ENCODE peak calls at places on chromosomes 6 and 20, in four cellular contexts. M, P, Y and Z are unnamed samples.

GRCh38 chr6:37559501-37559900 is 59.8 kb upstream of the CCDC167 start:
- DNase-seq in P (no peak), M (no peak), Y (no peak), Z (no peak)

GRCh38 chr6:93453956-93454355 is 34.6 kb upstream of the EPHA7 start:
- DNase-seq in M (no peak), Y (peak), P (no peak), Z (peak)

GRCh38 chr20:3115190-3116107 is 30.9 kb upstream of the AVP start:
- DNase-seq in M (peak), Y (peak), P (no peak), Z (peak)

GRCh38 chr6:5213851-5214507 is 46.8 kb downstream of the LYRM4 start:
- DNase-seq in M (no peak), Y (no peak), P (no peak), Z (no peak)

GRCh38 chr6:50815436-50816114 is 3.1 kb upstream of the TFAP2B start:
- DNase-seq in M (peak), P (no peak), Y (no peak), Z (no peak)

GRCh38 chr20:12535316-12535715 is 473.5 kb upstream of the SPTLC3 start:
- DNase-seq in M (no peak), P (no peak), Y (no peak), Z (no peak)

GRCh38 chr6:138030872-138031271 is 76.3 kb downstream of the PERP start:
- DNase-seq in Y (no peak), P (no peak), M (no peak), Z (no peak)

GRCh38 chr6:160261991-160262718 is 3.5 kb upstream of the SLC22A2 start:
- DNase-seq in M (peak), P (no peak), Y (no peak), Z (no peak)

GRCh38 chr20:3749689-3750639 is 17.5 kb downstream of the HSPA12B start:
- DNase-seq in P (no peak), Y (no peak), M (peak), Z (peak)

GRCh38 chr6:31118178-31118577 is 2.1 kb downstream of the CDSN start:
- DNase-seq in Y (no peak), M (no peak), P (no peak), Z (no peak)

GRCh38 chr20:4472906-4473305 is 248.8 kb upstream of the PRND start:
- DNase-seq in M (no peak), Y (no peak), P (no peak), Z (no peak)

GRCh38 chr6:15153191-15153590 is 92.7 kb upstream of the JARID2 start:
- DNase-seq in Y (no peak), M (no peak), P (no peak), Z (no peak)

GRCh38 chr20:878511-879307 is 37.4 kb downstream of the ANGPT4 start:
- DNase-seq in Y (no peak), M (peak), P (no peak), Z (peak)

GRCh38 chr20:3721912-3722311 is 9.5 kb upstream of the SIGLEC1 start:
- DNase-seq in P (no peak), M (no peak), Y (no peak), Z (no peak)

GRCh38 chr6:167826230-167827061 is at the start of gene AFDN:
- DNase-seq in M (peak), P (no peak), Y (no peak), Z (peak)

GRCh38 chr20:3670511-3670910 is 7.3 kb upstream of the GFRA4 start:
- DNase-seq in Y (no peak), P (no peak), M (no peak), Z (no peak)

GRCh38 chr6:18101271-18101670 is 21.2 kb downstream of the NHLRC1 start:
- DNase-seq in Y (no peak), M (no peak), P (no peak), Z (no peak)

GRCh38 chr6:76810286-76810685 is 653.0 kb downstream of the HTR1B start:
- DNase-seq in P (no peak), M (no peak), Y (no peak), Z (no peak)

GRCh38 chr6:422423-423061 is 31.0 kb downstream of the IRF4 start:
- DNase-seq in P (peak), Y (no peak), M (no peak), Z (peak)

GRCh38 chr6:74289881-74290280 is 593.9 kb downstream of the CD109 start:
- DNase-seq in M (no peak), P (no peak), Y (no peak), Z (no peak)

GRCh38 chr6:123802697-123803455 is 789 bp upstream of the NKAIN2 start:
- DNase-seq in M (peak), Y (no peak), P (peak), Z (peak)

GRCh38 chr6:22353036-22353560 is 56.3 kb upstream of the PRL start:
- DNase-seq in P (no peak), Y (no peak), M (no peak), Z (no peak)

GRCh38 chr6:37142047-37142614 is 27.8 kb upstream of the PIM1 start:
- DNase-seq in M (no peak), Y (no peak), P (no peak), Z (no peak)

GRCh38 chr6:15511248-15512125 is 151.3 kb downstream of the DTNBP1 start:
- DNase-seq in Y (no peak), P (no peak), M (no peak), Z (no peak)

GRCh38 chr20:50621068-50621467 is 70.3 kb downstream of the RIPOR3 start:
- DNase-seq in Y (no peak), P (no peak), M (no peak), Z (no peak)

GRCh38 chr6:159469449-159469848 is 223.6 kb downstream of the SOD2 start:
- DNase-seq in Y (no peak), M (no peak), P (no peak), Z (no peak)

GRCh38 chr6:64691069-64691468 is 1016.0 kb downstream of the EYS start:
- DNase-seq in M (no peak), Y (no peak), P (no peak), Z (no peak)

GRCh38 chr6:3471286-3471685 is 14.4 kb upstream of the SLC22A23 start:
- DNase-seq in M (no peak), Y (no peak), P (no peak), Z (no peak)

GRCh38 chr20:16243470-16243869 is 329.8 kb downstream of the KIF16B start:
- DNase-seq in Y (no peak), P (no peak), M (no peak), Z (no peak)

GRCh38 chr6:113997106-113997505 is 26.2 kb upstream of the HDAC2 start:
- DNase-seq in M (no peak), P (no peak), Y (no peak), Z (no peak)

GRCh38 chr6:43053545-43054205 is at the start of gene CUL7:
- DNase-seq in P (peak), M (peak), Y (peak), Z (peak)

GRCh38 chr6:43055966-43056365 is 2.3 kb upstream of the CUL7 start:
- DNase-seq in P (no peak), Y (no peak), M (no peak), Z (no peak)

GRCh38 chr6:43052842-43053544 is 658 bp downstream of the CUL7 start:
- DNase-seq in Y (no peak), P (no peak), M (peak), Z (peak)

GRCh38 chr6:43052225-43052841 is 1.3 kb downstream of the CUL7 start:
- DNase-seq in P (no peak), Y (no peak), M (no peak), Z (no peak)

DNA sequence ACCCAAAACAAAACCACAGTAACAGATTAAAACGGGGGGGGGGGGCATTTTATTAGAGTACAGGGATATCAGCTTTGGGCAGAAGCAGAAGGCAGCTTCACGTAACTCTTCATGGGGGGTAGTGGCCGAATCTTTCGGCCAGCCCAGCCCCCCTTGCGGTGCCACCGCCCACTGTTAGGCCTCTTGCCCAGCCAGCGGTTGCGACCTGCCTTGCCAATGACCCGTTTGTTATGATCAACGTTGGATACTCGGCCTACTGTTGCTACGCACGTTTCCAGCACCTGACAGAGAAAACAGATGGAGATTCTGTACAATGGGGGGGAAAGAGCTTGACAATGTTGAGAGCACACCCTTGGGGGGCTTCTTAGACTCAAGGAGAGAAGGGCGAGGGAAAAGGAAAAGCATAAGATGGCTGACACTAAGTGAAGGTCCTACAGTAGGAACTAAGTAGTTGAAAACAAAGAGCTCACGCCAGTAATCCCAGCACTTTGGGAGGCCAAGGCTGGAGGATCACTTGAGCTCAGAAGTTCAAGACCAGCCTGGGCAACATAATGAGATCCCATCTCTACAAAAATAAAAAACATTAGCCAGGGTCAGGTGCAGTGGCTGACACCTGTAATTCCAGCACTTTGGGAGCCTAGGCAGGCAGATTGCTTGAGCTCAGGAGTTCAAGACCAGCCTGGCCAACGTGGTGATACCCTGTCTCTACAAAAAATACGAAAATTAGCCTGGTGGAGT is 724 bp upstream of the CUL7 start:
- DNase-seq in M (no peak), P (no peak), Y (no peak), Z (no peak)
- TF ChIP-seq SPI1 in M (no peak), P (no peak), Y (no peak), Z (no peak)

GRCh38 chr6:87281426-87281825 is 41.0 kb upstream of the SMIM8 start:
- DNase-seq in Y (no peak), M (no peak), P (no peak), Z (no peak)

GRCh38 chr6:87277123-87277522 is 45.3 kb upstream of the SMIM8 start:
- DNase-seq in Y (no peak), P (no peak), M (peak), Z (no peak)

GRCh38 chr6:87279051-87279595 is 43.3 kb upstream of the SMIM8 start:
- DNase-seq in M (no peak), P (no peak), Y (no peak), Z (no peak)

GRCh38 chr6:87274660-87275273 is 47.6 kb upstream of the SMIM8 start:
- DNase-seq in M (no peak), Y (no peak), P (no peak), Z (no peak)

GRCh38 chr6:87276624-87277023 is 45.8 kb upstream of the SMIM8 start:
- DNase-seq in P (no peak), M (no peak), Y (no peak), Z (no peak)
- TF ChIP-seq SPI1 in P (no peak), M (no peak), Y (no peak), Z (no peak)

GRCh38 chr6:133396225-133396624 is 155.1 kb downstream of the EYA4 start:
- DNase-seq in P (no peak), M (no peak), Y (no peak), Z (no peak)
- TF ChIP-seq SPI1 in P (no peak), M (no peak), Y (no peak), Z (no peak)

DNA sequence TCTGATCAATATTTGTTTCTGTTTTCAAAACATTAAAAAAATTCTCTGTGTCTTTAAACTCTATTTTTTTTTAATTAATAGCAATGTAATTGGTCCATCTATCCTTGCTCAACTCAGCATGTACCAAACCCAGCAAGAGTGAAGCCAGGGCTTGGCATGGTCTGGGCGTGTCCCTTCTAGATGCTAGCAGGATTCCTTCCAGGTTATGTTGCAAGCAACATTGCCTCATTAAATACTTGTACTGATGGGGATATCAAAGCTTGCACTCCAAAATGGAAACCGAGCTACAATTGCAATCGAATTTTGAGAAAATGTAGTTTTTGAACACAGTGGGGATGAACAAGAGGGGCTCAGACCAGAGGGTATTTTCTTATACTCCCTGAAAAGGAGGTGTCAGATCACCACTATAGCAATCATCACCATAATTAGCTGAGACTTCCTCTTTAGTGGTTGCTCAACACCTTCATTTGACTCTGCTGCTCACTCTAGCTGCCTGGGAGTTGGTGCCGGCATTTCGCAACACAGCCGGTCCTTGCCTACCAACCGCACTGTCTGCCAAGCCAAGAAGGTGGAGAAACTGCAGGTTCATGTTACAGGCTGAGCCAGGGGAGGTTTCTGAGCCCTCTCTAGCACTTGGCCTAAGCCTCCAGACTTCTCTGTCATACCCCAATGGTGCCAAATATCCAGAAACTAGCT is 67.8 kb upstream of the RALGAPA2 start:
- DNase-seq in P (peak), M (no peak), Y (peak), Z (peak)
- TF ChIP-seq SPI1 in P (peak), M (peak), Y (peak), Z (peak)

DNA sequence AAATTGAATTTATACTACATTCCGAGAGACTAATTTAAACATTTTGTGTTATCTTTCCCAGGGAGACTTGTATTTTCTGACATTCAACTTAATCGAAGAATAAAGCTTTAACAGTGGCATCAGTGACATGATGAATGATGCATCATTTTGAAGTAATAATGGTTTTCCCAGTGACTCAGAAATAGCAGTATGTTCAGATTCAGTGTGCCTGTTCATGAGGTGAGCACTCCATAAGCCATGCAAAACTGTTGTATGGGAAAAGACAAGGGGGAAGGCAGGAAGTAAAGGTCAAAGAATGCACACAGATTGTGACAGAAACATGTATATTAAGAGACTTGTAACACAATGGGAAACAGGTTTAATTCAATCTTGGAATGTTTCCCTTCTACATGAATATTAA is 1348.2 kb upstream of the GJE1 start:
- DNase-seq in Y (no peak), P (no peak), M (no peak), Z (no peak)
- TF ChIP-seq SPI1 in Y (no peak), P (no peak), M (no peak), Z (no peak)

GRCh38 chr6:170129691-170130171 is 161.1 kb downstream of the DLL1 start:
- DNase-seq in Y (no peak), P (no peak), M (no peak), Z (no peak)
- TF ChIP-seq SPI1 in Y (no peak), P (no peak), M (no peak), Z (no peak)

GRCh38 chr20:54995021-54995420 is 519.6 kb downstream of the DOK5 start:
- DNase-seq in M (no peak), Y (no peak), P (no peak), Z (no peak)
- TF ChIP-seq SPI1 in M (no peak), Y (no peak), P (no peak), Z (no peak)

GRCh38 chr20:57856658-57857057 is 146.8 kb upstream of the PMEPA1 start:
- DNase-seq in P (no peak), M (no peak), Y (no peak), Z (no peak)

GRCh38 chr20:57857118-57857517 is 147.3 kb upstream of the PMEPA1 start:
- DNase-seq in M (no peak), P (no peak), Y (no peak), Z (no peak)

GRCh38 chr20:57860576-57860975 is 150.8 kb upstream of the PMEPA1 start:
- DNase-seq in P (no peak), Y (no peak), M (no peak), Z (no peak)

DNA sequence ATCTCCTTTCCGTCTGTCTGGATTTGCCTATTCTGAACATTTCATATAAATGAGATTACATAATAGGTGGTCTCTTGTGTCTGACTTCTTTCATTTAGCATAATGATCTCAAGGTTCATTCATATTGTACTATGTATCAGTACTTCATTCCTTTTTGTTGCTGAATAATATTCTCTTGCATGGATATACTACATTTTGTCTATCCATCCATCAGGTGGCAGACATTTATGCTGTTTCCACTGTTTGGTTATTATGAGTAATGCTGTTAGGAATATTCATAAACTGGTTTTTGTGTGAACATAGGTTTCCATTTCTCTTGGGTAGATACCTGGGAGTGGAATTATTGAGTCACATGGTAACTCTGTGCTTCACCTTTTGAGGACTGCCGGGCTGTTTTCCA is 148.2 kb upstream of the PMEPA1 start:
- DNase-seq in M (no peak), P (no peak), Y (no peak), Z (no peak)
- TF ChIP-seq SPI1 in M (no peak), P (no peak), Y (no peak), Z (no peak)